ENCODE peak calls at places on chromosomes 4 and X, in five cellular contexts. Y is A172, T is GM10248, L is endothelial cell of umbilical vein, O is body of pancreas. H is an unnamed sample.

GRCh38 chr4:176791591-176792347 is 953 bp downstream of the VEGFC start:
- DNase-seq in Y (no peak), T (peak; percentile 16), L (peak; percentile 72), O (peak; percentile 12), H (no peak)

GRCh38 chr4:162645381-162645780 is 481.6 kb upstream of the FSTL5 start:
- DNase-seq in Y (no peak), T (no peak), L (no peak), O (no peak), H (no peak)

GRCh38 chrX:133794151-133794550 is 191.2 kb downstream of the GPC3 start:
- DNase-seq in Y (no peak), T (no peak), L (no peak), O (no peak), H (no peak)

GRCh38 chr4:71004281-71004851 is 10.9 kb downstream of the DCK start:
- DNase-seq in Y (no peak), T (no peak), L (no peak), O (no peak), H (no peak)

GRCh38 chr4:166527500-166527899 is 654.5 kb downstream of the TLL1 start:
- DNase-seq in Y (no peak), T (no peak), L (no peak), O (no peak), H (no peak)

GRCh38 chrX:66635360-66635759 is 3.5 kb downstream of the EDA2R start:
- DNase-seq in Y (peak; percentile 89), T (no peak), L (peak; percentile 6), O (no peak), H (no peak)

GRCh38 chr4:79757580-79757979 is 315.4 kb downstream of the ANTXR2 start:
- DNase-seq in Y (no peak), T (no peak), L (no peak), O (no peak), H (no peak)

GRCh38 chrX:39377171-39377570 is 575.9 kb downstream of the MID1IP1 start:
- DNase-seq in Y (no peak), T (no peak), L (no peak), O (no peak), H (no peak)

GRCh38 chr4:41189076-41189475 is 25.3 kb downstream of the APBB2 start:
- DNase-seq in Y (no peak), T (no peak), L (no peak), O (no peak), H (no peak)

GRCh38 chr4:146637853-146638800 is 566 bp upstream of the POU4F2 start:
- DNase-seq in Y (no peak), T (no peak), L (no peak), O (no peak), H (no peak)

GRCh38 chr4:133641191-133641590 is 492.1 kb downstream of the PCDH10 start:
- DNase-seq in Y (no peak), T (no peak), L (no peak), O (no peak), H (no peak)

GRCh38 chr4:175891863-175892262 is 79.8 kb upstream of the GPM6A start:
- DNase-seq in Y (peak; percentile 52), T (peak; percentile 10), L (no peak), O (no peak), H (no peak)

GRCh38 chr4:121200795-121201472 is 36.8 kb upstream of the TNIP3 start:
- DNase-seq in Y (no peak), T (peak; percentile 35), L (no peak), O (no peak), H (no peak)

GRCh38 chr4:100430441-100430840 is 87.4 kb downstream of the EMCN start:
- DNase-seq in Y (no peak), T (no peak), L (peak; percentile 45), O (no peak), H (no peak)

GRCh38 chrX:133638285-133638684 is 223.0 kb upstream of the GPC4 start:
- DNase-seq in Y (no peak), T (no peak), L (no peak), O (peak; percentile 47), H (no peak)

GRCh38 chrX:51568586-51568985 is 50.1 kb downstream of the CENPVL3 start:
- DNase-seq in Y (no peak), T (no peak), L (no peak), O (no peak), H (no peak)

GRCh38 chr4:186806679-186807078 is 83.0 kb upstream of the FAT1 start:
- DNase-seq in Y (no peak), T (no peak), L (no peak), O (no peak), H (no peak)

GRCh38 chr4:124206779-124207605 is 505.5 kb downstream of the ANKRD50 start:
- DNase-seq in Y (peak; percentile 27), T (no peak), L (no peak), O (peak; percentile 50), H (no peak)

GRCh38 chr4:1035510-1035909 is 24.1 kb downstream of the FGFRL1 start:
- DNase-seq in Y (no peak), T (no peak), L (peak; percentile 34), O (peak; percentile 68), H (no peak)

GRCh38 chrX:72376124-72376523 is 70.4 kb upstream of the CITED1 start:
- DNase-seq in Y (no peak), T (no peak), L (no peak), O (no peak), H (no peak)

GRCh38 chrX:9538544-9539045 is 73.7 kb downstream of the TBL1X start:
- DNase-seq in Y (no peak), T (no peak), L (no peak), O (peak; percentile 33), H (no peak)

GRCh38 chr4:71524746-71525145 is 185.9 kb downstream of the SLC4A4 start:
- DNase-seq in Y (no peak), T (no peak), L (no peak), O (no peak), H (no peak)

GRCh38 chrX:40096395-40097091 is 1.2 kb downstream of the BCOR start:
- DNase-seq in Y (no peak), T (no peak), L (peak; percentile 54), O (peak; percentile 53), H (no peak)

GRCh38 chr4:168900080-168900479 is 110.0 kb downstream of the CBR4 start:
- DNase-seq in Y (no peak), T (no peak), L (no peak), O (no peak), H (no peak)

GRCh38 chrX:56733459-56734046 is 4.5 kb downstream of the NBDY start:
- DNase-seq in Y (peak; percentile 55), T (peak; percentile 23), L (peak; percentile 51), O (peak; percentile 53), H (peak; percentile 42)

GRCh38 chrX:51825432-51825831 is 68.0 kb upstream of the MAGED1 start:
- DNase-seq in Y (no peak), T (no peak), L (no peak), O (no peak), H (no peak)

GRCh38 chr4:135508006-135508714 is 1306.6 kb upstream of the PABPC4L start:
- DNase-seq in Y (peak; percentile 93), T (no peak), L (peak; percentile 67), O (no peak), H (no peak)

H was measured in activated T-cell treated with anti-CD3 and anti-CD28 coated beads for 4 hours.